ENCODE peak calls at places on chromosomes 6 and 20, in eight cellular contexts. U, H, Y, B, G, T, V and Q are unnamed samples.

GRCh38 chr6:154791561-154792317 is 58.5 kb downstream of the SCAF8 start:
- DNase-seq in U (peak; percentile 24), H (no peak), Y (no peak), B (no peak), G (peak; percentile 21), T (no peak), V (peak; percentile 10), Q (no peak)

GRCh38 chr6:169087436-169088046 is 166.1 kb downstream of the THBS2 start:
- DNase-seq in U (peak; percentile 59), H (no peak), Y (no peak), B (no peak), G (peak; percentile 47), T (no peak), V (no peak), Q (no peak)

GRCh38 chr6:75691012-75691411 is 58.0 kb upstream of the MYO6 start:
- DNase-seq in U (peak; percentile 22), H (no peak), Y (peak; percentile 15), B (no peak), G (peak; percentile 31), T (no peak), V (peak; percentile 2), Q (no peak)

GRCh38 chr6:149210376-149210775 is 107.1 kb upstream of the TAB2 start:
- DNase-seq in U (peak; percentile 78), H (no peak), Y (no peak), B (no peak), G (peak; percentile 77), T (no peak), V (no peak), Q (no peak)

GRCh38 chr6:6395581-6396197 is 75.2 kb upstream of the F13A1 start:
- DNase-seq in U (no peak), H (no peak), Y (no peak), B (peak; percentile 28), G (no peak), T (no peak), V (no peak), Q (no peak)

GRCh38 chr6:19399406-19399805 is 437.8 kb upstream of the ID4 start:
- DNase-seq in U (peak; percentile 74), H (no peak), Y (no peak), B (no peak), G (peak; percentile 22), T (no peak), V (peak; percentile 44), Q (no peak)

GRCh38 chr6:15023448-15023847 is 222.4 kb upstream of the JARID2 start:
- DNase-seq in U (no peak), H (no peak), Y (no peak), B (no peak), G (no peak), T (no peak), V (no peak), Q (no peak)

GRCh38 chr6:135842618-135843392 is 8.7 kb upstream of the PDE7B start:
- DNase-seq in U (no peak), H (no peak), Y (no peak), B (no peak), G (no peak), T (no peak), V (no peak), Q (no peak)

GRCh38 chr6:15501806-15502450 is 160.9 kb downstream of the DTNBP1 start:
- DNase-seq in U (peak; percentile 84), H (no peak), Y (no peak), B (peak; percentile 33), G (peak; percentile 81), T (no peak), V (peak; percentile 76), Q (no peak)

GRCh38 chr6:15999201-15999600 is 129.7 kb upstream of the MYLIP start:
- DNase-seq in U (no peak), H (no peak), Y (no peak), B (no peak), G (no peak), T (no peak), V (no peak), Q (no peak)

GRCh38 chr20:46990017-46990810 is 95.6 kb downstream of the EYA2 start:
- DNase-seq in U (no peak), H (no peak), Y (no peak), B (no peak), G (no peak), T (peak; percentile 43), V (no peak), Q (no peak)

GRCh38 chr20:37938954-37939353 is 36.0 kb downstream of the VSTM2L start:
- DNase-seq in U (no peak), H (no peak), Y (no peak), B (no peak), G (no peak), T (no peak), V (no peak), Q (no peak)

GRCh38 chr20:38870733-38871559 is 55.3 kb upstream of the FAM83D start:
- DNase-seq in U (peak; percentile 6), H (peak; percentile 50), Y (peak; percentile 52), B (no peak), G (peak; percentile 1), T (no peak), V (no peak), Q (no peak)

GRCh38 chr20:62741191-62741676 is 32.6 kb downstream of the NTSR1 start:
- DNase-seq in U (peak; percentile 29), H (no peak), Y (no peak), B (no peak), G (no peak), T (peak; percentile 62), V (no peak), Q (peak; percentile 26)

GRCh38 chr20:35176132-35176531 is 4.3 kb downstream of the PROCR start:
- DNase-seq in U (no peak), H (no peak), Y (no peak), B (no peak), G (no peak), T (no peak), V (no peak), Q (no peak)

GRCh38 chr6:100918152-100918551 is 37.0 kb upstream of the ASCC3 start:
- DNase-seq in U (no peak), H (no peak), Y (no peak), B (no peak), G (no peak), T (no peak), V (no peak), Q (no peak)

GRCh38 chr20:55678970-55679667 is 326.2 kb downstream of the CBLN4 start:
- DNase-seq in U (no peak), H (no peak), Y (no peak), B (no peak), G (no peak), T (no peak), V (no peak), Q (no peak)

GRCh38 chr20:55685425-55685824 is 319.9 kb downstream of the CBLN4 start:
- DNase-seq in U (no peak), H (no peak), Y (no peak), B (no peak), G (no peak), T (no peak), V (no peak), Q (no peak)

GRCh38 chr20:55685848-55686247 is 319.5 kb downstream of the CBLN4 start:
- DNase-seq in U (no peak), H (no peak), Y (no peak), B (no peak), G (no peak), T (no peak), V (no peak), Q (no peak)

GRCh38 chr20:55684578-55684977 is 320.7 kb downstream of the CBLN4 start:
- DNase-seq in U (no peak), H (no peak), Y (no peak), B (no peak), G (no peak), T (no peak), V (no peak), Q (no peak)
- H3K4me3 ChIP-seq in U (no peak overlapping the region), H (no peak overlapping the region), Y (no peak overlapping the region), B (no peak overlapping the region), G (no peak overlapping the region), T (no peak overlapping the region), V (no peak overlapping the region), Q (no peak overlapping the region)

GRCh38 chr6:1614448-1614766 is 4.7 kb downstream of the FOXC1 start:
- DNase-seq in U (no peak), H (no peak), Y (no peak), B (no peak), G (no peak), T (no peak), V (no peak), Q (no peak)

GRCh38 chr6:1614767-1615650 is 5.3 kb downstream of the FOXC1 start:
- DNase-seq in U (no peak), H (no peak), Y (no peak), B (no peak), G (no peak), T (no peak), V (no peak), Q (no peak)

GRCh38 chr6:1616556-1617463 is 7.1 kb downstream of the FOXC1 start:
- DNase-seq in U (no peak), H (no peak), Y (no peak), B (no peak), G (no peak), T (no peak), V (no peak), Q (no peak)

GRCh38 chr6:1617466-1618304 is 8.0 kb downstream of the FOXC1 start:
- DNase-seq in U (no peak), H (no peak), Y (no peak), B (no peak), G (no peak), T (no peak), V (no peak), Q (no peak)

DNA sequence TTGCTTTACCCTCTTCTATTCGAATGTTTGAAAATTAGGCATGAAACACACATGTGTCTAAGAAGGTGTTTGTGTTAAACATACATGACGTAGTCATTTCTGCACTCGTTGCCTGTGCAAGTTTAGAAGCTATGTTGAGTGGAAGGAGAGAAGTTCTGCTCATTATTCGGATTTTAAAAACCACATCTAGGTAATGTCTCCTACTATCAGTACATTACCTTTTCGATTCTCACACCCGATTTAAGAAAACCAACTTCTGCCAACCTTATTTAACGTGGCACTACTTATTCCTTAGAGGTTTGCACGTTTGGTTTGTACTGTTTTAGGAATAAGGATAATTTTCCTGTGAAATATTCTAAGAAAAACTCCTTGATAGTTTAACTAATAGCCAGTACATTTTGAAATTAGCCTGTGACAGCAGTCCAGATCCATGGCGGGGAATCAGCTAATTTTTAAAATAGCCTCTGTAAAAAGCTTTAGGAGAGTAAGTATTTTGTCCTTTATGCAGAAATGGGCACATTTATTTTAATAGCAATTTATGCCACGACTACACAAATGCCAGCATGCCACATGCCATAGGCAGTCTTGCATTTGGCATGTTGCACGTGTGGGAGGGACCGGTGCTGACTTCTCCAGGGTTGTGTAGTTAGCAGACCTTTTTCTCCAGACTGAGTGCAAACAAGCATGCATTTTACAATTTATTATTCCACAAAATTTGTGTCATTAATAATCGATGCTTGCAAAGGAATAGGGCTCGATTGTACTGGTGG is 6.1 kb downstream of the FOXC1 start:
- DNase-seq in U (no peak), H (no peak), Y (no peak), B (no peak), G (no peak), T (no peak), V (no peak), Q (no peak)
- H3K4me3 ChIP-seq in U (no peak overlapping the region), H (no peak overlapping the region), Y (no peak overlapping the region), B (peak overlapping the region; percentile 89), G (no peak overlapping the region), T (no peak overlapping the region), V (no peak overlapping the region), Q (no peak overlapping the region)

GRCh38 chr20:10793741-10794140 is 119.9 kb upstream of the JAG1 start:
- DNase-seq in U (no peak), H (no peak), Y (no peak), B (no peak), G (no peak), T (no peak), V (no peak), Q (no peak)
- H3K4me3 ChIP-seq in U (no peak overlapping the region), H (no peak overlapping the region), Y (no peak overlapping the region), B (no peak overlapping the region), G (no peak overlapping the region), T (no peak overlapping the region), V (no peak overlapping the region), Q (no peak overlapping the region)

GRCh38 chr6:35296931-35297330 is 687 bp upstream of the DEF6 start:
- DNase-seq in U (no peak), H (no peak), Y (no peak), B (no peak), G (no peak), T (no peak), V (no peak), Q (no peak)
- H3K4me3 ChIP-seq in U (no peak overlapping the region), H (no peak overlapping the region), Y (no peak overlapping the region), B (no peak overlapping the region), G (no peak overlapping the region), T (no peak overlapping the region), V (no peak overlapping the region), Q (no peak overlapping the region)